ENCODE peak calls at places on chromosomes 7 and 10, in nine cellular contexts. J is COR-L47; G is lung; T is activated CD4-positive, alpha-beta T cell treated with anti-CD3 and anti-CD28 coated beads for 24 hours; H is PC-9; I is Karpas-422; V is GM10248; Y is stimulated activated CD8-positive, alpha-beta memory T cell treated with anti-CD3 and anti-CD28 coated beads, Interleukin-2, amount 100 ng/mL, for 48 hours; M is breast epithelium. U is an unnamed sample.

GRCh38 chr7:2956076-2956475 is 87.6 kb downstream of the CARD11 start:
- DNase-seq in H (no peak), G (no peak), M (no peak), T (no peak), V (no peak), I (no peak), Y (no peak), J (no peak), U (no peak)

GRCh38 chr7:106704000-106704840 is 43.3 kb upstream of the CCDC71L start:
- DNase-seq in M (no peak), J (no peak), G (no peak), I (peak), V (peak), H (no peak), T (no peak), Y (no peak), U (peak)

GRCh38 chr10:63224241-63224640 is 91.1 kb downstream of the NRBF2 start:
- DNase-seq in H (no peak), T (no peak), I (no peak), Y (no peak), M (no peak), V (no peak), G (no peak), J (no peak), U (no peak)

GRCh38 chr7:115060095-115060830 is 138.4 kb downstream of the MDFIC start:
- DNase-seq in T (no peak), I (no peak), V (no peak), J (no peak), H (no peak), G (no peak), Y (no peak), M (no peak), U (no peak)

GRCh38 chr10:21230219-21230618 is 295.3 kb downstream of the SKIDA1 start:
- DNase-seq in J (no peak), V (peak), M (no peak), T (no peak), I (no peak), G (no peak), H (no peak), Y (no peak), U (no peak)

GRCh38 chr7:17009007-17009719 is 127.4 kb upstream of the AGR3 start:
- DNase-seq in T (no peak), M (no peak), H (no peak), J (peak), Y (no peak), G (no peak), I (peak), V (no peak), U (peak)

GRCh38 chr7:21949522-21949921 is 3.8 kb upstream of the CDCA7L start:
- DNase-seq in H (peak), Y (no peak), J (no peak), I (no peak), M (no peak), V (no peak), T (no peak), G (no peak), U (no peak)

GRCh38 chr7:108448777-108449576 is 7.3 kb downstream of the NRCAM start:
- DNase-seq in J (peak), V (no peak), Y (no peak), H (no peak), G (no peak), I (no peak), M (no peak), T (no peak), U (no peak)

GRCh38 chr7:30846378-30846777 is 65.3 kb upstream of the AQP1 start:
- DNase-seq in I (no peak), H (peak), M (peak), J (no peak), Y (no peak), V (no peak), G (peak), T (no peak), U (no peak)

GRCh38 chr7:43674559-43675436 is 54.5 kb downstream of the COA1 start:
- DNase-seq in J (no peak), V (no peak), I (no peak), M (no peak), Y (no peak), H (peak), G (no peak), T (no peak), U (no peak)

GRCh38 chr10:105807930-105808587 is 1167.0 kb downstream of the SORCS3 start:
- DNase-seq in I (no peak), G (no peak), J (no peak), M (no peak), T (no peak), V (no peak), H (no peak), Y (no peak), U (peak)

GRCh38 chr10:16310440-16310839 is 126.4 kb upstream of the PTER start:
- DNase-seq in Y (no peak), M (no peak), I (no peak), T (no peak), H (no peak), V (no peak), G (no peak), J (no peak), U (no peak)

GRCh38 chr7:30548762-30549344 is 44.2 kb upstream of the GGCT start:
- DNase-seq in M (peak), T (peak), G (peak), I (peak), J (peak), V (peak), Y (peak), H (peak), U (peak)

GRCh38 chr10:44863344-44864041 is 47.6 kb upstream of the TMEM72 start:
- DNase-seq in J (no peak), H (no peak), G (no peak), V (no peak), M (no peak), T (no peak), I (no peak), Y (no peak), U (no peak)

GRCh38 chr7:65477326-65477725 is 103.7 kb downstream of the ZNF92 start:
- DNase-seq in Y (no peak), I (peak), M (no peak), J (peak), G (no peak), T (no peak), H (no peak), V (no peak), U (peak)

GRCh38 chr7:46716926-46717325 is 795.9 kb upstream of the IGFBP3 start:
- DNase-seq in V (no peak), H (no peak), G (no peak), M (no peak), I (no peak), Y (no peak), J (no peak), T (no peak), U (no peak)

GRCh38 chr7:16753932-16754571 is 497 bp downstream of the TSPAN13 start:
- DNase-seq in I (no peak), T (no peak), H (no peak), G (peak), J (peak), Y (peak), M (peak), V (peak), U (no peak)

GRCh38 chr10:120336910-120337540 is 120.0 kb upstream of the PLPP4 start:
- DNase-seq in J (peak), I (peak), Y (peak), H (no peak), T (peak), V (peak), G (peak), M (no peak), U (peak)

GRCh38 chr10:48535416-48536225 is 69.3 kb downstream of the ARHGAP22 start:
- DNase-seq in M (no peak), H (no peak), Y (no peak), I (no peak), G (no peak), V (no peak), J (no peak), T (no peak), U (no peak)

U was measured in NAMALWA.